ENCODE peak calls at places on chromosomes 13 and 19, in nine cellular contexts. S, N, R, A, V, D, W, K and T are unnamed samples.

GRCh38 chr19:48218964-48219363 is 36.7 kb downstream of the CARD8 start:
- DNase-seq in S (no peak), N (peak), R (no peak), A (no peak), V (no peak), D (no peak), W (no peak), K (no peak), T (no peak)

GRCh38 chr19:27672309-27673047 is 1540.5 kb downstream of the UQCRFS1 start:
- DNase-seq in S (no peak), N (no peak), R (peak), A (no peak), V (no peak), D (no peak), W (no peak), K (no peak), T (no peak)

GRCh38 chr19:45499196-45500180 is 1.2 kb downstream of the PPM1N start:
- DNase-seq in S (peak), N (peak), R (no peak), A (no peak), V (peak), D (peak), W (no peak), K (peak), T (no peak)

GRCh38 chr13:23547000-23547590 is 23.1 kb upstream of the TNFRSF19 start:
- DNase-seq in S (no peak), N (peak), R (no peak), A (no peak), V (no peak), D (no peak), W (no peak), K (no peak), T (no peak)

GRCh38 chr19:27865927-27866777 is 1346.8 kb downstream of the UQCRFS1 start:
- DNase-seq in S (no peak), N (no peak), R (no peak), A (no peak), V (no peak), D (no peak), W (no peak), K (no peak), T (no peak)

GRCh38 chr13:83178008-83178407 is 704.3 kb downstream of the SLITRK1 start:
- DNase-seq in S (no peak), N (no peak), R (no peak), A (no peak), V (no peak), D (no peak), W (no peak), K (no peak), T (no peak)

GRCh38 chr13:76023644-76024043 is 387.5 kb downstream of the LMO7 start:
- DNase-seq in S (no peak), N (no peak), R (no peak), A (no peak), V (no peak), D (no peak), W (no peak), K (no peak), T (no peak)

GRCh38 chr13:98044301-98044700 is 90.8 kb downstream of the IPO5 start:
- DNase-seq in S (no peak), N (no peak), R (no peak), A (no peak), V (no peak), D (no peak), W (no peak), K (no peak), T (no peak)

GRCh38 chr13:46386426-46386995 is 541 bp downstream of the RUBCNL start:
- DNase-seq in S (no peak), N (no peak), R (no peak), A (no peak), V (no peak), D (peak), W (no peak), K (no peak), T (no peak)

GRCh38 chr19:40257096-40257517 is 28.0 kb downstream of the AKT2 start:
- DNase-seq in S (no peak), N (no peak), R (peak), A (peak), V (no peak), D (no peak), W (no peak), K (no peak), T (no peak)

DNA sequence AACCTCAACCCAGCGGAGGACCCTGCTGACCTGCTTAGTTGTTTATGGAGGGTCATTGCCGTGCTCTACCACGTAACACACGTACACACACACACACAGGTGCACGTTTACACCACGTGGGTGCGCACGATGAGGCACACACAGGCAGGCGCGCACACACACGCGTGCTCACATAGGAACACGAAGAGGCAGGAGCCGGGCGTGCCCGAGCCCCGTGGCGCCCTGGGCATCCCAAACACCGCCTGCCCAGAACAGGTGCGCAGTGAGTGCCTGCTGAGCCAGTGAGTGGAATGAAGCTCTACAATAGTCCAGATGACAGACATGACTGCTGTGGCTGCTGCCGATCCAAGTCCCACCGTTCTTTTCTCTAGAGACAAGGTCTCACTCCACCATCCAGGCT is 11.2 kb upstream of the MADCAM1 start:
- DNase-seq in S (no peak), N (no peak), R (no peak), A (no peak), V (no peak), D (no peak), W (no peak), K (no peak), T (no peak)
- H3K4me3 ChIP-seq in S (no peak), N (no peak), R (no peak), A (no peak), V (no peak), D (no peak), W (no peak), K (no peak), T (no peak)

DNA sequence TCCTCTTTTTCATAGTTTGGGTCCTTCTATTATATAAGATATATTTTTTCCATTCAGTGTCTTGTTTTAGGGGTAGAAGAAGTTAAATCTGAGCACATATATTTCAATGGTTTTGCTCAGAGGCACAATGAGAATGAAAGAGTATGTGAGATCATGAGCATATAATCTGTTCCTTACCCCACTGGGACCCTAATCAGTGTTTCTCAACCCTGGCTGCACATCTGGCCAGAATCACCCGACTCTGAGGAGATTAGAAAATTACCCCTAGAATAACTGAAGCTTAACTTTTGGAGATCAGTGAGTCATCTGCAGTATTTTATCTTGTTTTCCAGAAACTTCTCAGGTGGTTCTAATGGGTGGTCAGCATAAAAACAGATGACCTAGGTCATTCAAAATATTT is 782 bp downstream of the CYSLTR2 start:
- DNase-seq in S (no peak), N (peak), R (no peak), A (no peak), V (no peak), D (no peak), W (no peak), K (no peak), T (no peak)
- H3K4me3 ChIP-seq in S (no peak), N (no peak), R (no peak), A (no peak), V (no peak), D (no peak), W (peak), K (no peak), T (no peak)

GRCh38 chr19:11984986-11985385 is 20.1 kb downstream of the ZNF763 start:
- DNase-seq in S (no peak), N (no peak), R (no peak), A (no peak), V (peak), D (no peak), W (no peak), K (no peak), T (no peak)

GRCh38 chr19:11987405-11988231 is 22.8 kb downstream of the ZNF763 start:
- DNase-seq in S (peak), N (peak), R (peak), A (peak), V (peak), D (peak), W (peak), K (no peak), T (peak)

GRCh38 chr19:11986754-11987153 is 21.9 kb downstream of the ZNF763 start:
- DNase-seq in S (no peak), N (no peak), R (no peak), A (no peak), V (no peak), D (no peak), W (no peak), K (no peak), T (no peak)

GRCh38 chr19:11989112-11989456 is 24.2 kb downstream of the ZNF763 start:
- DNase-seq in S (no peak), N (no peak), R (no peak), A (no peak), V (no peak), D (no peak), W (no peak), K (no peak), T (no peak)
- H3K4me3 ChIP-seq in S (no peak), N (peak), R (peak), A (no peak), V (no peak), D (no peak), W (peak), K (no peak), T (no peak)

GRCh38 chr13:34345601-34345939 is 527.6 kb downstream of the RFC3 start:
- DNase-seq in S (no peak), N (no peak), R (no peak), A (no peak), V (no peak), D (no peak), W (no peak), K (no peak), T (no peak)
- H3K4me3 ChIP-seq in S (no peak), N (no peak), R (no peak), A (no peak), V (no peak), D (no peak), W (no peak), K (no peak), T (no peak)